ENCODE peak calls at places on chromosomes 4 and X, in four cellular contexts. P, I, E and V are unnamed samples.

GRCh38 chrX:100409316-100410082 is 574 bp downstream of the PCDH19 start:
- DNase-seq in I (no peak), P (no peak), E (no peak), V (peak)

GRCh38 chr4:10803944-10804343 is 119.4 kb upstream of the CLNK start:
- DNase-seq in E (no peak), I (no peak), P (no peak), V (no peak)

GRCh38 chr4:65367306-65367705 is 303.0 kb downstream of the EPHA5 start:
- DNase-seq in I (no peak), P (no peak), E (no peak), V (no peak)

GRCh38 chrX:118720058-118720707 is 7.2 kb upstream of the IL13RA1 start:
- DNase-seq in E (no peak), I (no peak), P (no peak), V (no peak)

GRCh38 chrX:97158270-97158669 is 274.6 kb downstream of the RPA4 start:
- DNase-seq in P (no peak), E (no peak), I (no peak), V (no peak)

GRCh38 chr4:91916219-91916618 is 387.5 kb upstream of the GRID2 start:
- DNase-seq in I (no peak), E (no peak), P (no peak), V (no peak)

GRCh38 chrX:20363003-20363674 is 96.4 kb upstream of the RPS6KA3 start:
- DNase-seq in I (no peak), E (no peak), P (no peak), V (no peak)

GRCh38 chr4:89289312-89289711 is 18.3 kb downstream of the GPRIN3 start:
- DNase-seq in I (no peak), E (no peak), P (no peak), V (no peak)

GRCh38 chr4:8221476-8221875 is 22.4 kb downstream of the SH3TC1 start:
- DNase-seq in E (no peak), P (no peak), I (no peak), V (peak)

GRCh38 chr4:168795346-168795745 is 214.7 kb downstream of the CBR4 start:
- DNase-seq in E (no peak), I (no peak), P (no peak), V (no peak)

GRCh38 chrX:47179221-47179927 is 14.3 kb upstream of the UBA1 start:
- DNase-seq in I (no peak), P (no peak), E (peak), V (peak)

GRCh38 chr4:47167391-47167790 is 136.0 kb downstream of the GABRB1 start:
- DNase-seq in I (peak), E (no peak), P (no peak), V (no peak)

GRCh38 chrX:107744868-107745267 is 30.7 kb downstream of the TSC22D3 start:
- DNase-seq in P (no peak), E (peak), I (no peak), V (no peak)

GRCh38 chrX:137118136-137118535 is 84.3 kb upstream of the GPR101 start:
- DNase-seq in E (no peak), P (no peak), I (no peak), V (no peak)

GRCh38 chrX:30800901-30801300 is 88.2 kb downstream of the TAB3 start:
- DNase-seq in I (no peak), E (no peak), P (no peak), V (no peak)

GRCh38 chr4:147480502-147480890 is 401 bp upstream of the EDNRA start:
- DNase-seq in E (no peak), I (no peak), P (no peak), V (no peak)

GRCh38 chr4:107036602-107037151 is 564 bp upstream of the DKK2 start:
- DNase-seq in I (no peak), E (no peak), P (no peak), V (no peak)

GRCh38 chr4:14262221-14262620 is 634.7 kb upstream of the BOD1L1 start:
- DNase-seq in P (no peak), I (no peak), E (no peak), V (no peak)

GRCh38 chrX:115582035-115582870 is 21.3 kb downstream of the PLS3 start:
- DNase-seq in I (no peak), E (no peak), P (no peak), V (no peak)

GRCh38 chrX:111352424-111352823 is 59.6 kb downstream of the DCX start:
- DNase-seq in E (no peak), I (no peak), P (no peak), V (no peak)

GRCh38 chr4:150010525-150011126 is 67.6 kb upstream of the DCLK2 start:
- DNase-seq in E (peak), I (no peak), P (no peak), V (no peak)

GRCh38 chrX:40104649-40105015 is 6.9 kb upstream of the BCOR start:
- DNase-seq in P (no peak), I (no peak), E (no peak), V (no peak)

GRCh38 chr4:39613093-39613656 is 25.5 kb downstream of the SMIM14 start:
- DNase-seq in I (no peak), E (no peak), P (no peak), V (no peak)